ENCODE peak calls at places on chromosome 6, in five cellular contexts. Z is stomach, H is heart left ventricle, T is tibial nerve, R is cardiac muscle cell. K is an unnamed sample.
A peak's percentile ranks its signal among the peaks of the same experiment; 100 is the strongest.

GRCh38 chr6:158752613-158753012 is 66.6 kb downstream of the EZR start:
- DNase-seq in H (peak; percentile 58), Z (peak; percentile 60), T (no peak), R (peak; percentile 31), K (no peak)

GRCh38 chr6:44804546-44804945 is 417.0 kb downstream of the CDC5L start:
- DNase-seq in Z (no peak), T (no peak), H (no peak), R (no peak), K (no peak)

GRCh38 chr6:26065952-26066380 is 21.3 kb upstream of the HFE start:
- DNase-seq in R (peak; percentile 89), T (peak; percentile 77), H (peak; percentile 57), Z (peak; percentile 78), K (peak; percentile 48)

GRCh38 chr6:20866038-20866437 is 331.8 kb downstream of the CDKAL1 start:
- DNase-seq in R (no peak), Z (no peak), H (no peak), T (no peak), K (no peak)

GRCh38 chr6:54697423-54697822 is 149.1 kb upstream of the FAM83B start:
- DNase-seq in H (no peak), Z (no peak), T (no peak), R (peak; percentile 23), K (no peak)

GRCh38 chr6:4008324-4009047 is 70.5 kb downstream of the FAM217A start:
- DNase-seq in Z (no peak), T (no peak), H (no peak), R (peak; percentile 90), K (no peak)

GRCh38 chr6:131635384-131636340 is 1.4 kb upstream of the ENPP3 start:
- DNase-seq in R (no peak), T (no peak), H (no peak), Z (no peak), K (no peak)

GRCh38 chr6:137830562-137830961 is 36.5 kb upstream of the TNFAIP3 start:
- DNase-seq in R (no peak), H (no peak), T (no peak), Z (no peak), K (no peak)

GRCh38 chr6:156102129-156102528 is 646.5 kb upstream of the NOX3 start:
- DNase-seq in T (no peak), Z (no peak), R (no peak), H (no peak), K (no peak)

GRCh38 chr6:157847846-157848245 is 24.8 kb downstream of the SNX9 start:
- DNase-seq in R (no peak), T (no peak), Z (no peak), H (no peak), K (no peak)

GRCh38 chr6:100335999-100336398 is 128.7 kb downstream of the SIM1 start:
- DNase-seq in H (no peak), Z (no peak), T (no peak), R (no peak), K (no peak)

GRCh38 chr6:166642646-166643045 is 15.6 kb upstream of the RPS6KA2 start:
- DNase-seq in Z (no peak), R (no peak), H (no peak), T (no peak), K (no peak)

GRCh38 chr6:44569131-44569530 is 181.6 kb downstream of the CDC5L start:
- DNase-seq in Z (no peak), R (no peak), H (no peak), T (no peak), K (no peak)

GRCh38 chr6:152701081-152701862 is 3.6 kb downstream of the MYCT1 start:
- DNase-seq in T (no peak), H (no peak), R (peak; percentile 50), Z (no peak), K (no peak)

GRCh38 chr6:141677598-141678211 is 455.0 kb upstream of the GJE1 start:
- DNase-seq in R (peak; percentile 62), T (no peak), H (no peak), Z (no peak), K (no peak)

GRCh38 chr6:132758689-132759088 is 985 bp upstream of the VNN2 start:
- DNase-seq in R (no peak), Z (no peak), T (no peak), H (no peak), K (no peak)

GRCh38 chr6:113873043-113873667 is 16.0 kb downstream of the MARCKS start:
- DNase-seq in H (peak; percentile 12), R (no peak), Z (peak; percentile 76), T (peak; percentile 24), K (no peak)

GRCh38 chr6:127902933-127903332 is 2.1 kb upstream of the THEMIS start:
- DNase-seq in R (no peak), H (no peak), Z (no peak), T (no peak), K (no peak)

GRCh38 chr6:53049389-53049788 is 15.8 kb upstream of the FBXO9 start:
- DNase-seq in Z (no peak), H (no peak), T (no peak), R (no peak), K (no peak)

GRCh38 chr6:151763938-151764680 is 43.4 kb upstream of the ESR1 start:
- DNase-seq in Z (peak; percentile 94), T (peak; percentile 91), H (peak; percentile 90), R (peak; percentile 95), K (peak; percentile 95)

GRCh38 chr6:136208783-136209182 is 41.3 kb downstream of the MTFR2 start:
- DNase-seq in R (no peak), Z (no peak), T (no peak), H (no peak), K (no peak)

GRCh38 chr6:30044630-30045029 is 16.4 kb upstream of the POLR1H start:
- DNase-seq in R (peak; percentile 59), T (no peak), H (no peak), Z (no peak), K (no peak)

GRCh38 chr6:45655630-45656422 is 278.1 kb upstream of the SUPT3H start:
- DNase-seq in H (no peak), R (peak; percentile 92), T (no peak), Z (no peak), K (no peak)

GRCh38 chr6:17762651-17763050 is 55.9 kb upstream of the NUP153 start:
- DNase-seq in Z (no peak), R (no peak), H (no peak), T (no peak), K (no peak)

GRCh38 chr6:17754254-17754653 is 47.5 kb upstream of the NUP153 start:
- DNase-seq in Z (no peak), R (no peak), T (no peak), H (no peak), K (no peak)

GRCh38 chr6:17758113-17758512 is 51.4 kb upstream of the NUP153 start:
- DNase-seq in T (no peak), H (no peak), Z (no peak), R (no peak), K (no peak)
- H3K27me3 ChIP-seq in T (no peaks in the 10 kb centered on the region), H (no peaks in the 10 kb centered on the region), Z (no peaks in the 10 kb centered on the region), R (no peaks in the 10 kb centered on the region), K (no peaks in the 10 kb centered on the region)

DNA sequence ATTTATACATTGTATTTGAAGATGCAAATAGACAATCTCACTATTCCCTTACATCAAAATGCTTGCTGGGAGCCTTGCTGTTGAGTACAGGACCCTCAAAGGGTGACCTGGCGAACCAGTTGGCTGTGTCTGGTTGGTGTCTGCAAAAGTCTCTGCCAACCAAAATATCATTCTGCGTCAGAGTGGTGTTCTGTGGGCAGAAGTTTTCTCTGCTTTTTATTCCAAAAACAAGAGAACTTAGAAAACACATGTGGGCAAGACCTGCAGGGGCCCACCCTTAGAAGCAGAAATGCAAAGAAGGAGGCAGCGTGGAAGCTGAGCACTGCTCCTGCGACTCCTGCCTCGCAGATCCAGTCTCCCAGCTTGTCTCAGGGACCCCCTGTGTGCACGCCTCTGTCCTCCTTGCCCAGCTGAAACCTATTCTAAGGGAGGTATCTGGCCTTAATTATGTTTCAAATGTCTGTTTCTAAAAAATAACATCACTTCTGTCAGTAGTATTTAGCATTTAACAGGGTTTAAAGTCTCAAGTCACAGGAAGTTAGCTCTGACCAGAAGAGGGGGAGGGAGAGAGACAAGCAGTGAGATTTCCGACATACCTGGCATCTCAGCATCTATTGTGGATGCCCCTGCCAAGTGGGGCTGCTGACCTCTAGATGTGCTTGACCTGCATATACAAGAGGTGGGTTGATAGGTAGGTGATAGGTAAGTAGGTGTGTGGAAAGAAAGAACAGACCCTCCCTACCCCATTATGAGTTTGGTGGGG is 101.3 kb downstream of the SASH1 start:
- DNase-seq in H (no peak), T (no peak), R (no peak), Z (no peak), K (no peak)
- H3K27ac ChIP-seq in H (no peak overlapping the region), T (no peak overlapping the region), R (no peak overlapping the region), Z (no peak overlapping the region), K (no peak overlapping the region)

GRCh38 chr6:169238766-169239165 is 14.9 kb downstream of the THBS2 start:
- DNase-seq in R (no peak), H (no peak), Z (no peak), T (no peak), K (no peak)

GRCh38 chr6:169239181-169239580 is 14.5 kb downstream of the THBS2 start:
- DNase-seq in Z (no peak), H (no peak), T (no peak), R (no peak), K (no peak)

GRCh38 chr6:169236545-169236944 is 17.1 kb downstream of the THBS2 start:
- DNase-seq in R (no peak), H (no peak), T (no peak), Z (no peak), K (no peak)

GRCh38 chr6:169236988-169237387 is 16.7 kb downstream of the THBS2 start:
- DNase-seq in H (no peak), Z (no peak), R (no peak), T (no peak), K (no peak)

DNA sequence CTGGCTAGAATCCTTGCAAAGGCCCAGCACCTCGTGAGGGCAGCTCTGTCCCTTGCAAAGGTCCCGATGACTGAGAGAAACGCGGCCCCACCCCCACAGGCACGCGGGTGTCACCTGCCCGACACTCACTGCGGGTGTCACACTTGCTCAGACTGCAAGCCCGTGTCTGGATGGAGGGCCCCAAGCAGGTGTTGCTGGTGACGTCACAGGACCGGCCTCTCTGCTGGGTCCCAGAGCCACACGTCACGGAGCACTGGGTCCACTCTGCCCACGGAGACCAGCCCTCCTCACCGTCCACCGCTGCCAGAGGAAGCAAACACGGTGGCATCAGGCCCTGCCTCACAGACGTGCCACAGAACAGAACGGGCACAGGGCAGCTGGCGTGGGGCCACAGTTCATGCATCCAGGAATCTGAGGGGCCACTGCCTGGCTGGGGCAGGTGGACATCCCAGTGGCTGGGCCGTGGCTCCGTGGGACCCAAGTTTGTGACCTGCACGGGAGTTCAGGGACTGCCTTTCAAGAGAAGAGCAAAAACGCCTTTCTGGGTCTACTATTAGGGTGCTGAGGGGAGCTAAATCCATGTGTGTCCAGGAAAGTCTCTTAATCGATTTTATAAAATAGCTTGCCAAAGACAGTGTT is 16.0 kb downstream of the THBS2 start:
- DNase-seq in R (no peak), H (no peak), T (no peak), Z (no peak), K (no peak)
- H3K27me3 ChIP-seq in R (no peaks in the 10 kb centered on the region), H (no peaks in the 10 kb centered on the region), T (no peaks in the 10 kb centered on the region), Z (peaks cover 3% of the 10 kb centered on the region), K (no peaks in the 10 kb centered on the region)

DNA sequence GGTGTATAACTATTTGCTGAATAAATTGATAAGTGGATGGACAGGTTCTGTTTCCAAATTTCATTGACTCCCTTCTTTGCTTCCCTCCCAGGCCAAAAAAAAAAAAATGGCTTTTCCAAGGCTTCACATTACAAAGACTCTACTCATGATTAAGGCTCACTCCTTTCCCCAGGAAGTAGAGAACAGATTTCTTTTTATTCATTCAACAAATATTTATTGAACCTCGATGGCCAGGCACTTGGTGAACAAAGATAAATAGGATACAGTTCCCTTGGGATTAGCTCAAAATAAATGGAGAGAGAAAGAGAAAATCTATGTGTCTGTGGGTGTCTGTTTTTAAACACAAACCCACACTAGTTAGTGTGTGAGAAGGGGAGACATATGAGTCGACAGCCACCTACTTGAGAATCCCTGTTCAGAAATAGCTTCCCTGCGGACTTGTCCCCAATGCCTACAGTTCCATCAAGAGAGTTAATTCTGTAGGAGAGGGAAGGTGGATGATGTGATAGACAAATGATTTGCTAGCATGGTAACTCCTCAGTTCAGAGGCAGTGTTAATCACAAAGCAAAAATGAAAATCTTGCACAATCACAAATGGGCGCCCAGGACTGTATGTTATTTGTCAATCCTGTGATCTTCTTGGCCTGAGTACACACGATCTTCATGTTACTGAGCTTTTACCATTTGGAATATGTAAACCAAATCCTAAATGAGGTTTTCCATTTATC is 20.3 kb downstream of the TRAF3IP2 start:
- DNase-seq in R (peak; percentile 74), H (no peak), T (peak; percentile 46), Z (no peak), K (peak; percentile 76)
- H3K27ac ChIP-seq in R (peak overlapping the region; percentile 73), H (peak overlapping the region; percentile 35), T (peak overlapping the region; percentile 65), Z (peak overlapping the region; percentile 66), K (peak overlapping the region; percentile 82)